ENCODE peak calls at places on chromosomes 1 and 21, in five cellular contexts. M is K562; J is CD8-positive, alpha-beta memory T cell; C is ovary; D is RWPE2. O is an unnamed sample. For H3K4me1 and H3K36me3, the result is how much of the 10 kb centered on the place peaks cover.

GRCh38 chr1:196660912-196661311 is 9.1 kb downstream of the CFH start:
- DNase-seq in M (peak), J (peak), C (no peak), D (no peak), O (no peak)

GRCh38 chr1:32538887-32539583 is at the start of gene ZBTB8A:
- DNase-seq in M (peak), J (no peak), C (peak), D (peak), O (peak)

GRCh38 chr1:26307363-26307781 is 936 bp upstream of the UBXN11 start:
- DNase-seq in M (no peak), J (no peak), C (no peak), D (no peak), O (peak)

GRCh38 chr1:25723250-25723880 is 76.6 kb upstream of the SELENON start:
- DNase-seq in M (no peak), J (no peak), C (no peak), D (no peak), O (no peak)

GRCh38 chr1:100721502-100722205 is 2.1 kb downstream of the VCAM1 start:
- DNase-seq in M (no peak), J (no peak), C (peak), D (no peak), O (no peak)

GRCh38 chr1:198494658-198495103 is 45.8 kb downstream of the ATP6V1G3 start:
- DNase-seq in M (no peak), J (no peak), C (no peak), D (no peak), O (no peak)

GRCh38 chr1:187054862-187055757 is 226.4 kb downstream of the PLA2G4A start:
- DNase-seq in M (no peak), J (no peak), C (no peak), D (no peak), O (no peak)

GRCh38 chr1:246933893-246934292 is 2.1 kb upstream of the AHCTF1 start:
- DNase-seq in M (no peak), J (no peak), C (no peak), D (no peak), O (no peak)

GRCh38 chr1:100834779-100835645 is 59.6 kb downstream of the EXTL2 start:
- DNase-seq in M (peak), J (peak), C (no peak), D (no peak), O (peak)

GRCh38 chr1:18940303-18941020 is 16.0 kb downstream of the IFFO2 start:
- DNase-seq in M (no peak), J (no peak), C (no peak), D (no peak), O (no peak)

GRCh38 chr1:149849246-149849946 is 50.0 kb upstream of the BOLA1 start:
- DNase-seq in M (peak), J (no peak), C (no peak), D (no peak), O (no peak)

GRCh38 chr1:145751491-145752021 is 32.3 kb downstream of the CD160 start:
- DNase-seq in M (no peak), J (no peak), C (no peak), D (no peak), O (no peak)

GRCh38 chr21:18772404-18772803 is 368.8 kb upstream of the TMPRSS15 start:
- DNase-seq in M (no peak), J (no peak), C (no peak), D (no peak), O (no peak)

GRCh38 chr21:30882907-30883597 is 1.7 kb upstream of the KRTAP11-1 start:
- DNase-seq in M (no peak), J (no peak), C (no peak), D (no peak), O (no peak)

GRCh38 chr1:66492424-66492823 is 41.5 kb upstream of the SGIP1 start:
- DNase-seq in M (no peak), J (no peak), C (no peak), D (no peak), O (no peak)

GRCh38 chr1:53549781-53550180 is 90.6 kb downstream of the DMRTB1 start:
- DNase-seq in M (no peak), J (no peak), C (no peak), D (peak), O (no peak)

GRCh38 chr1:151968058-151968457 is 25.6 kb downstream of the S100A10 start:
- DNase-seq in M (peak), J (peak), C (no peak), D (no peak), O (peak)

GRCh38 chr21:42666918-42667317 is 13.5 kb downstream of the PDE9A start:
- DNase-seq in M (no peak), J (no peak), C (no peak), D (no peak), O (no peak)

GRCh38 chr1:115641762-115642167 is at the start of gene VANGL1:
- DNase-seq in M (peak), J (peak), C (peak), D (no peak), O (no peak)

GRCh38 chr1:156574039-156574633 is 1.8 kb upstream of the IQGAP3 start:
- DNase-seq in M (no peak), J (no peak), C (no peak), D (no peak), O (no peak)

DNA sequence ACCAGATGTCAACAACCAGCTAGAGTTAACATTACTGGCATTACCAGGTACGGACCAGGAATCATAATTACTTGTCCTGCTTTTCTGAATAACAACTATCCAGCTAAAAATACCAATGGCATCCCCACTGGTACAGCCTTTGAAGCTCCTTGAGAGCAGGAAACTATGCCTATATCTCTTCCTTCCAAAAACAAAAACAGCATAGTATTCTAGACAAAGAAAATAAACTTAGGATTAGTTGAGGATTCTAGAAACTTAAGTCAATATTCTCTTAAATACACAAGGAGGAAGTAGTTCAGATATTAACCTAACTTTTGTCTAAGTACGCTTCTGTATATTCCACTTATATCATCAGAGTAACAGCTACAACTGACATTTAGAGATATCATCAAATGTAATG is 3.0 kb downstream of the FUBP1 start:
- DNase-seq in M (no peak), J (no peak), C (no peak), D (no peak), O (no peak)
- H3K4me1 ChIP-seq in M (under half), J (half or more), C (under half), D (under half), O (half or more)

GRCh38 chr1:210313046-210313445 is 15.7 kb upstream of the HHAT start:
- DNase-seq in M (no peak), J (no peak), C (no peak), D (no peak), O (no peak)

GRCh38 chr1:210315529-210315928 is 13.2 kb upstream of the HHAT start:
- DNase-seq in M (no peak), J (no peak), C (no peak), D (no peak), O (no peak)

GRCh38 chr1:210311726-210312493 is 16.8 kb upstream of the HHAT start:
- DNase-seq in M (no peak), J (no peak), C (no peak), D (no peak), O (no peak)

DNA sequence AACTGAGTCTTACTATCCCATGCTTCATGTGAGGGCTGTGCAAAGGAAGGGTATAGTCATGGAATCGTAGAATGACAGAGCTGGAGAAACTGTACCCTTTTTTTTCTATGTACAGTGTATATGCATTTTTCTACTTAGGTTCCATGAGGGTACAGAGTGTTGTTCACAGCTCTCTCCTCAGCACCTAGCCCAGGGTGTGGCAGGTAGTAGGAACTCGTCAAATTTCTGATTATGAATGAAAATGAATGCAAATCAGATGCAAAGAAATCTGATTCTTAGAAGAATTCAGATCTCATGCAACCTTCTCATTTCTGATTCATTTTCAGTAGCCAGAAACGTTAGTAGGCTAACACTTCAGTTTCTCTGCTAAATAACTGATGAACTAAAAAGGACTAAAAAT is 18.1 kb upstream of the HHAT start:
- DNase-seq in M (no peak), J (no peak), C (no peak), D (no peak), O (no peak)
- H3K4me3 ChIP-seq in M (no peak), J (no peak), C (no peak), D (no peak), O (no peak)

GRCh38 chr1:12309783-12310742 is 80.2 kb downstream of the VPS13D start:
- DNase-seq in M (no peak), J (no peak), C (peak), D (no peak), O (no peak)
- H3K36me3 ChIP-seq in M (half or more), J (half or more), C (under half), D (half or more), O (under half)

GRCh38 chr1:64572222-64572900 is 102.4 kb downstream of the CACHD1 start:
- DNase-seq in M (no peak), J (no peak), C (no peak), D (no peak), O (no peak)
- H3K4me1 ChIP-seq in M (under half), J (under half), C (under half), D (under half), O (under half)

DNA sequence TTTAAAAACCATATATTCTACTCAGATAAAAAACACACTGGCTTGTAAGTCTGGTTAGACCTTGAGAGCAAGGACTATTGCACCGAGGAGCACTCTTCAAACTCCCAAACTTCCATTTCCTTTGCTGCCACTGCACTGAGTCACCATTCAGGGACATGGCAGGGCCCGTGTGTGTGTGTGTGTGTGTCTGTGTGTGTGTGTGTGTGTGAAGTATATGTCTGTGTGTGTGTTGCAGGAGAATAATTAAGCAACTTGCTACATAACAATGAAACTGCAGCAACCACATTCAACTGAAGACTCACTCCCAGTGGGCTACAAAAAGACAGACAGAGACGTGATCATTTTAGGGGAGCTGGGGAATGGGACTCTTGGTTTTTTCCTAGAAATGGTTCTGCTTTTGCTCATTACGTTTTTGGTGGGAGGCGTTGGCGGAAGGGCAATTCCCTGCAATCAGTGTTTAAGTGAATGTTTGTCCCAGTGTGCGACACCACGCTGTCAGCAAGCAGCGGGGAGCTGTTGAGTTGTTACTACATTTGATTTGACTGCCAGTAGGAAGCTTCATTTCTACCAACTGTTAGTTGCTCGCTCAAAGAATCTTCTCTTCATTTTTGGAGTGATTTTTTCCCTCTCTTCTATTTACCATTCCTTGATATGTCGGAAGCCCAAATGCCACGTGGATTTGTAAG is 36.2 kb downstream of the ESRRG start:
- DNase-seq in M (no peak), J (no peak), C (no peak), D (no peak), O (no peak)
- H3K4me3 ChIP-seq in M (no peak), J (no peak), C (no peak), D (no peak), O (no peak)

GRCh38 chr21:43676391-43676790 is 17.0 kb downstream of the RRP1B start:
- DNase-seq in M (no peak), J (no peak), C (no peak), D (no peak), O (no peak)
- H3K36me3 ChIP-seq in M (half or more), J (under half), C (under half), D (half or more), O (under half)

GRCh38 chr21:46357684-46358425 is 33.9 kb downstream of the PCNT start:
- DNase-seq in M (no peak), J (no peak), C (no peak), D (no peak), O (no peak)
- H3K4me1 ChIP-seq in M (under half), J (under half), C (under half), D (under half), O (under half)

O was measured in naive thymus-derived CD4-positive, alpha-beta T cell.